ENCODE peak calls at places on chromosomes 4 and X, in six cellular contexts. E, G, A, F, Y and W are unnamed samples.

GRCh38 chr4:123649644-123650356 is 253.2 kb downstream of the SPRY1 start:
- DNase-seq in Y (peak; percentile 34), G (peak; percentile 64), A (no peak), F (no peak), E (no peak), W (no peak)

GRCh38 chr4:7924570-7924969 is 15.1 kb downstream of the AFAP1 start:
- DNase-seq in Y (no peak), G (no peak), F (no peak), E (no peak), A (no peak), W (no peak)

GRCh38 chrX:100700809-100701208 is 31.1 kb downstream of the SYTL4 start:
- DNase-seq in G (no peak), F (no peak), Y (no peak), E (no peak), A (no peak), W (no peak)

GRCh38 chr4:153683763-153684181 is 308 bp upstream of the TLR2 start:
- DNase-seq in Y (no peak), E (no peak), G (peak; percentile 5), F (no peak), A (no peak), W (no peak)

GRCh38 chrX:51336584-51336983 is 4.0 kb downstream of the NUDT10 start:
- DNase-seq in F (no peak), Y (peak; percentile 22), A (peak; percentile 19), E (peak; percentile 64), G (peak; percentile 3), W (peak; percentile 14)

GRCh38 chr4:60522265-60522664 is 677.9 kb upstream of the ADGRL3 start:
- DNase-seq in Y (no peak), A (no peak), G (no peak), E (no peak), F (no peak), W (no peak)

GRCh38 chr4:898869-899555 is 33.1 kb downstream of the GAK start:
- DNase-seq in F (no peak), G (no peak), E (no peak), A (no peak), Y (no peak), W (no peak)

GRCh38 chr4:173318648-173319211 is 15.4 kb downstream of the HMGB2 start:
- DNase-seq in Y (no peak), G (peak; percentile 29), A (no peak), E (peak; percentile 61), F (no peak), W (no peak)

GRCh38 chr4:183987529-183987946 is 82.4 kb downstream of the STOX2 start:
- DNase-seq in E (no peak), G (peak; percentile 89), F (no peak), A (peak; percentile 62), Y (peak; percentile 60), W (peak; percentile 41)

GRCh38 chrX:136754641-136755040 is 26.1 kb downstream of the ARHGEF6 start:
- DNase-seq in F (no peak), G (no peak), Y (no peak), A (peak; percentile 17), E (no peak), W (no peak)

GRCh38 chr4:20043992-20044391 is 207.7 kb upstream of the SLIT2 start:
- DNase-seq in Y (no peak), A (no peak), F (no peak), E (no peak), G (no peak), W (no peak)

GRCh38 chr4:147984065-147984777 is 252.3 kb downstream of the ARHGAP10 start:
- DNase-seq in E (peak; percentile 69), Y (no peak), A (peak; percentile 82), G (peak; percentile 53), F (no peak), W (peak; percentile 23)